ENCODE peak calls at places on chromosomes 6 and 20, in eight cellular contexts. T, R, Q, D, K, W, Y and J are unnamed samples.
A peak's percentile ranks its signal among the peaks of the same experiment; 100 is the strongest.

GRCh38 chr6:21738180-21739094 is 144.9 kb downstream of the SOX4 start:
- DNase-seq in T (no peak), R (no peak), Q (no peak), D (peak; percentile 44), K (no peak), W (no peak), Y (peak; percentile 93), J (no peak)

GRCh38 chr6:47733879-47734558 is 35.6 kb downstream of the ADGRF4 start:
- DNase-seq in T (no peak), R (no peak), Q (no peak), D (peak; percentile 4), K (no peak), W (no peak), Y (no peak), J (no peak)

GRCh38 chr6:35972471-35972985 is 51.6 kb upstream of the SRPK1 start:
- DNase-seq in T (no peak), R (no peak), Q (no peak), D (no peak), K (no peak), W (no peak), Y (no peak), J (no peak)

GRCh38 chr6:149488815-149489214 is 4.0 kb upstream of the ZC3H12D start:
- DNase-seq in T (no peak), R (no peak), Q (no peak), D (no peak), K (no peak), W (no peak), Y (no peak), J (no peak)

GRCh38 chr20:43936371-43936770 is 21.7 kb downstream of the TOX2 start:
- DNase-seq in T (no peak), R (no peak), Q (no peak), D (peak; percentile 42), K (no peak), W (no peak), Y (no peak), J (no peak)

GRCh38 chr6:169253745-169254238 is at the start of gene THBS2:
- DNase-seq in T (no peak), R (peak; percentile 81), Q (peak; percentile 90), D (peak; percentile 93), K (peak; percentile 64), W (no peak), Y (no peak), J (peak; percentile 87)

GRCh38 chr6:19317587-19317986 is 519.6 kb upstream of the ID4 start:
- DNase-seq in T (no peak), R (no peak), Q (no peak), D (no peak), K (no peak), W (no peak), Y (no peak), J (no peak)

GRCh38 chr6:31907158-31907813 is 5.4 kb upstream of the ZBTB12 start:
- DNase-seq in T (peak; percentile 21), R (peak; percentile 72), Q (peak; percentile 36), D (peak; percentile 85), K (no peak), W (no peak), Y (no peak), J (no peak)

GRCh38 chr6:31007694-31008093 is 2.6 kb upstream of the MUC22 start:
- DNase-seq in T (no peak), R (peak; percentile 48), Q (peak; percentile 82), D (peak; percentile 93), K (no peak), W (no peak), Y (peak; percentile 97), J (no peak)

GRCh38 chr6:29792123-29793035 is 35.2 kb upstream of the HLA-G start:
- DNase-seq in T (peak; percentile 91), R (no peak), Q (no peak), D (no peak), K (peak; percentile 78), W (no peak), Y (no peak), J (peak; percentile 83)

GRCh38 chr6:21556506-21556905 is 37.0 kb upstream of the SOX4 start:
- DNase-seq in T (no peak), R (no peak), Q (no peak), D (no peak), K (no peak), W (no peak), Y (no peak), J (no peak)

GRCh38 chr20:47701612-47702011 is 83.7 kb downstream of the SULF2 start:
- DNase-seq in T (no peak), R (no peak), Q (no peak), D (no peak), K (peak; percentile 13), W (no peak), Y (no peak), J (no peak)

GRCh38 chr6:46274502-46274901 is 103.7 kb upstream of the ENPP5 start:
- DNase-seq in T (no peak), R (no peak), Q (no peak), D (no peak), K (no peak), W (no peak), Y (no peak), J (no peak)

GRCh38 chr20:37388831-37389230 is 42.9 kb downstream of the SRC start:
- DNase-seq in T (peak; percentile 46), R (no peak), Q (no peak), D (no peak), K (peak; percentile 33), W (no peak), Y (no peak), J (no peak)

GRCh38 chr20:53706008-53706481 is 112.4 kb upstream of the ZNF217 start:
- DNase-seq in T (no peak), R (no peak), Q (no peak), D (peak; percentile 33), K (no peak), W (no peak), Y (peak; percentile 62), J (no peak)

GRCh38 chr6:75204222-75204958 is 1.5 kb downstream of the COL12A1 start:
- DNase-seq in T (peak; percentile 65), R (peak; percentile 88), Q (peak; percentile 91), D (peak; percentile 96), K (peak; percentile 80), W (no peak), Y (peak; percentile 70), J (peak; percentile 85)

GRCh38 chr6:65280060-65280459 is 427.0 kb downstream of the EYS start:
- DNase-seq in T (no peak), R (no peak), Q (no peak), D (no peak), K (no peak), W (no peak), Y (no peak), J (no peak)

GRCh38 chr6:16511048-16511660 is 250.1 kb downstream of the ATXN1 start:
- DNase-seq in T (no peak), R (no peak), Q (peak; percentile 61), D (peak; percentile 48), K (no peak), W (no peak), Y (no peak), J (no peak)

GRCh38 chr6:40313582-40313981 is 273.6 kb downstream of the LRFN2 start:
- DNase-seq in T (no peak), R (no peak), Q (no peak), D (no peak), K (no peak), W (no peak), Y (no peak), J (no peak)
- H3K27me3 ChIP-seq in T (no peaks in the 10 kb centered on the region), R (no peaks in the 10 kb centered on the region), Q (no peaks in the 10 kb centered on the region), D (no peaks in the 10 kb centered on the region), K (no peaks in the 10 kb centered on the region), W (no peaks in the 10 kb centered on the region), Y (peaks cover 29% of the 10 kb centered on the region), J (no peaks in the 10 kb centered on the region)

GRCh38 chr6:105793132-105793531 is 293.0 kb upstream of the PRDM1 start:
- DNase-seq in T (no peak), R (no peak), Q (no peak), D (no peak), K (no peak), W (no peak), Y (peak; percentile 49), J (no peak)

GRCh38 chr6:105790635-105791034 is 295.5 kb upstream of the PRDM1 start:
- DNase-seq in T (no peak), R (no peak), Q (no peak), D (no peak), K (no peak), W (no peak), Y (no peak), J (no peak)

GRCh38 chr6:105789935-105790334 is 296.2 kb upstream of the PRDM1 start:
- DNase-seq in T (no peak), R (no peak), Q (no peak), D (no peak), K (no peak), W (no peak), Y (no peak), J (no peak)

GRCh38 chr6:105794263-105794662 is 291.9 kb upstream of the PRDM1 start:
- DNase-seq in T (peak; percentile 77), R (no peak), Q (no peak), D (no peak), K (peak; percentile 85), W (peak; percentile 31), Y (peak; percentile 93), J (peak; percentile 48)

DNA sequence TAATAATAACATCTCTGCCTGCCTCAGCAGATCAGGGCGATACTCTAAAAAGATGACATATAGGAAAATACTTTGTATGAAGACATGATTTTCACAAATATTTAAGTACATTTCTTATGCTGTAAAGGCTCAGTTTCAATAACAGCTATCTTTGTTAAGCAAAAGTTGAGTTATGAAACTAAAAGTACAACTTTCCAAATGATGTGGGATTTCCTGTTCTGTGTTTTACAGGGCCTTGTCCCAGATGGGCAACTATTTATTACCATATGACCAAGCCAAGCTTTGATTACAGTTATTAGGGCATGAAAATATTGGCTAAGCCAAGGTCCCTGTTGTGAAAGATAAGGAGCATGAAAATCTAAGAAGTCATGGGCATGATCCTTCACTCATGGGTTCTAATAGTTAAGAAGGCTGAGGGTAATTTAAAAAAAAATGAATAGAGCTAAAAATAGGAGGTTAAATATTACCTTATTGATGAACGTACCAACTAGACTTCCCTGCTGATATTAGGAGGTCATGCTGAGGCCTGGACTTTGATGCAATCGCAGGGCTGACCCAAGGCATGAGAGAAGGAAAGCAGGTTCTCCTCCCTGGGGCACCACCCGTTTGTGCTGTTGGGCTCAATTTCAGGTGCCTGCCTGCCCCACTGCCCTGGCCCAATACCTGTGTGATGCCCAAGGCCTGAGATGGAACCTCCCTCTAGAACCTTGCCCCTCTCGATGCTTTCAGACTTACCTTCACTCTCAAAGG is 294.4 kb upstream of the PRDM1 start:
- DNase-seq in T (no peak), R (no peak), Q (no peak), D (no peak), K (no peak), W (no peak), Y (no peak), J (no peak)
- H3K27ac ChIP-seq in T (peak overlapping the region; percentile 39), R (no peak overlapping the region), Q (no peak overlapping the region), D (no peak overlapping the region), K (no peak overlapping the region), W (no peak overlapping the region), Y (no peak overlapping the region), J (no peak overlapping the region)

GRCh38 chr20:64051033-64051452 is 1.6 kb upstream of the SOX18 start:
- DNase-seq in T (no peak), R (no peak), Q (no peak), D (no peak), K (no peak), W (no peak), Y (no peak), J (no peak)
- H3K27me3 ChIP-seq in T (no peaks in the 10 kb centered on the region), R (peaks cover 52% of the 10 kb centered on the region), Q (peaks cover 18% of the 10 kb centered on the region), D (peaks cover 57% of the 10 kb centered on the region), K (no peaks in the 10 kb centered on the region), W (peaks cover 13% of the 10 kb centered on the region), Y (peaks cover 29% of the 10 kb centered on the region), J (no peaks in the 10 kb centered on the region)

DNA sequence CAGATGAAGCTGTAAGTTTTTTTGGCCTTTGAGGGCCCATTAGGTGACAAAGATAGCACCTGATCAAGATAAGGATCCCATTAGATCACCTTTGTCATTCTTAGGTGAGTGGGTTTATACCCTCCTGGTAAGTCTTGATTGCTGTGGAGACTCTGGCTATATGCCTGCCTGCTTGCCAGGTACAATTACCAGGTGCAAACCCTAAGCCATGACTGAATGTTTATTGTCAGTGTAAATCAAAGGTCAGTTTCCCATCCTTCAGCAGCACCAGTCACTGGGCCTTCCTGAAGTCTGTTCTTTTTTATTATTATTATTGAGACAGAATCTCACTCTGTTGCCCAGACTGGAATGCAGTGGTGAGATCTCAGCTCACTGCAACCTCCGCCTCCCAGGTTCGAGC is 106.4 kb upstream of the FOXO3 start:
- DNase-seq in T (no peak), R (no peak), Q (no peak), D (no peak), K (no peak), W (no peak), Y (no peak), J (no peak)
- H3K27ac ChIP-seq in T (no peak overlapping the region), R (no peak overlapping the region), Q (peak overlapping the region; percentile 94), D (no peak overlapping the region), K (no peak overlapping the region), W (no peak overlapping the region), Y (no peak overlapping the region), J (no peak overlapping the region)